ENCODE peak calls at places on chromosomes 2 and 18, in seven cellular contexts. T is choroid plexus epithelial cell, S is Peyer's patch, Q is fibroblast of villous mesenchyme, M is neural progenitor cell, B is AG04450, R is IMR-90. U is an unnamed sample.

GRCh38 chr2:24973812-24974211 is 2.1 kb upstream of the DNAJC27 start:
- DNase-seq in T (no peak), S (no peak), Q (peak; percentile 37), M (no peak), B (no peak), R (no peak), U (no peak)

GRCh38 chr2:39913648-39914456 is 134.8 kb upstream of the THUMPD2 start:
- DNase-seq in T (peak; percentile 85), S (no peak), Q (peak; percentile 82), M (peak; percentile 62), B (peak; percentile 63), R (peak; percentile 88), U (peak; percentile 84)

GRCh38 chr2:192194866-192195547 is at the start of gene TMEFF2:
- DNase-seq in T (peak; percentile 83), S (peak; percentile 56), Q (peak; percentile 16), M (peak; percentile 96), B (peak; percentile 66), R (peak; percentile 83), U (peak; percentile 89)

GRCh38 chr2:215784371-215784783 is 229.0 kb downstream of the MREG start:
- DNase-seq in T (peak; percentile 88), S (no peak), Q (peak; percentile 95), M (no peak), B (peak; percentile 84), R (peak; percentile 90), U (peak; percentile 89)

GRCh38 chr2:59702026-59702425 is 851.4 kb downstream of the BCL11A start:
- DNase-seq in T (no peak), S (no peak), Q (no peak), M (no peak), B (no peak), R (no peak), U (no peak)

GRCh38 chr2:21118302-21118920 is 5.4 kb upstream of the TDRD15 start:
- DNase-seq in T (peak; percentile 63), S (peak; percentile 51), Q (peak; percentile 11), M (peak; percentile 56), B (no peak), R (peak; percentile 14), U (peak; percentile 4)

GRCh38 chr18:48153641-48154481 is 223.4 kb upstream of the SMAD2 start:
- DNase-seq in T (peak; percentile 86), S (no peak), Q (peak; percentile 89), M (no peak), B (no peak), R (no peak), U (peak; percentile 7)

GRCh38 chr2:111642576-111643327 is 241.2 kb downstream of the ANAPC1 start:
- DNase-seq in T (no peak), S (no peak), Q (no peak), M (no peak), B (no peak), R (no peak), U (no peak)

GRCh38 chr2:215921884-215922283 is 91.5 kb downstream of the MREG start:
- DNase-seq in T (peak; percentile 97), S (no peak), Q (peak; percentile 86), M (no peak), B (peak; percentile 91), R (peak; percentile 96), U (peak; percentile 94)

GRCh38 chr2:181607629-181608627 is 49.0 kb downstream of the CERKL start:
- DNase-seq in T (no peak), S (no peak), Q (no peak), M (no peak), B (no peak), R (no peak), U (no peak)

GRCh38 chr2:225091336-225091735 is 49.1 kb upstream of the DOCK10 start:
- DNase-seq in T (peak; percentile 87), S (no peak), Q (peak; percentile 45), M (no peak), B (peak; percentile 80), R (peak; percentile 98), U (peak; percentile 92)

GRCh38 chr2:152428800-152429637 is 94.0 kb downstream of the FMNL2 start:
- DNase-seq in T (no peak), S (no peak), Q (no peak), M (no peak), B (no peak), R (no peak), U (no peak)

GRCh38 chr2:179842498-179843153 is 18.8 kb downstream of the ZNF385B start:
- DNase-seq in T (peak; percentile 54), S (no peak), Q (peak; percentile 22), M (peak; percentile 51), B (no peak), R (no peak), U (peak; percentile 27)

GRCh38 chr2:81495556-81495955 is 1191.0 kb upstream of the LRRTM1 start:
- DNase-seq in T (no peak), S (no peak), Q (no peak), M (no peak), B (no peak), R (no peak), U (no peak)

GRCh38 chr2:46275995-46276394 is 21.2 kb upstream of the EPAS1 start:
- DNase-seq in T (peak; percentile 59), S (no peak), Q (peak; percentile 56), M (peak; percentile 33), B (no peak), R (no peak), U (no peak)

GRCh38 chr2:30252723-30253688 is 21.7 kb downstream of the LBH start:
- DNase-seq in T (peak; percentile 93), S (peak; percentile 64), Q (peak; percentile 91), M (no peak), B (peak; percentile 41), R (peak; percentile 85), U (peak; percentile 68)

GRCh38 chr2:39516347-39517101 is 79.4 kb upstream of the MAP4K3 start:
- DNase-seq in T (peak; percentile 84), S (no peak), Q (peak; percentile 76), M (peak; percentile 52), B (peak; percentile 46), R (peak; percentile 58), U (no peak)

GRCh38 chr2:232438951-232439757 is 16.8 kb upstream of the ALPI start:
- DNase-seq in T (no peak), S (peak; percentile 58), Q (no peak), M (no peak), B (no peak), R (no peak), U (no peak)

DNA sequence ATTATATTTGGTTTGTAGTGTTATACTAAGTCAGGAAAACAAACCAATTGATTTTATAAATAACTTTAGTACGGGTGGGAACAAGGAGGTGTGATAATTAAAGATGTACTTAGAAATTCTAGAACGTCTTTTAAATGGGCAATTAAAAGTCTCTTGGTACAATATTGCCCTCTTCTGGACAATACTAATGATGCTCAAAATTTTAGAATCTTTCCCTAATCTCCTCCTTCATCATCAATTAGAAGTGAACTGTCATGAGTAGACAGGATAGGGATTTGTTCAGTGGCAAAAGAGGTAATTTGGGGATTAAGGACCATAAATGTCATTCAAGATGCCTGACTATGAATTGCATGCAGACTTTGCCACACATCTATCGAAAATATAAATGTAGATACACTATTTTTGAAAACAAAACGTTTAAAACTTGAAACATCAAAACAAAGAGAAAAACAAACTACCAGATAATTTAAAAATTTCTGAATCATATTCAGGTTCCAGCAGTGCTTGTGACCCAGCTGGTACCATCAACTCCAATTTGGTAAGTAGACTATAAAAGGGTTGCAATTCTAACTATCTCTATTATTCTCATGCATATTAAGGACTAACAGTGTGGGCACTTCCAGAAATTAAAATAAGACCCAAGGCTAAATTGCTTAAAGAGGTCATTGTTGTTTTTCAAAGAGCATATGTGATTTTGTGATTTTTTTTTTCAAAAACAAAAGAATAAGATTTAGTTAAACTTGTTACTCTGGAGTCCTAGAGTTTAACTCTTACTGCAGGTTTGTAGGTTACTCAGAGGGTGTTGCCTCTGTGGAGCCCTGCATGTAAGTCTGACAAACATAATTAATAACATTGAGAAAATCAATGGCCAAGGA is 123.5 kb downstream of the LAMA3 start:
- DNase-seq in T (peak; percentile 43), S (no peak), Q (peak; percentile 48), M (no peak), B (no peak), R (peak; percentile 19), U (peak; percentile 35)
- TF ChIP-seq CTCF in T (peak; percentile 53), S (peak; percentile 63), Q (peak; percentile 55), M (peak; percentile 69), B (peak; percentile 61), R (peak; percentile 66), U (peak; percentile 44)

GRCh38 chr2:104378853-104379374 is 475.0 kb upstream of the POU3F3 start:
- DNase-seq in T (peak; percentile 5), S (no peak), Q (no peak), M (peak; percentile 38), B (no peak), R (no peak), U (peak; percentile 48)
- H3K4me3 ChIP-seq in T (peak overlapping the region; percentile 17), S (peak overlapping the region; percentile 47), Q (no peak overlapping the region), M (peak overlapping the region; percentile 40), B (no peak overlapping the region), R (no peak overlapping the region), U (peak overlapping the region; percentile 40)

DNA sequence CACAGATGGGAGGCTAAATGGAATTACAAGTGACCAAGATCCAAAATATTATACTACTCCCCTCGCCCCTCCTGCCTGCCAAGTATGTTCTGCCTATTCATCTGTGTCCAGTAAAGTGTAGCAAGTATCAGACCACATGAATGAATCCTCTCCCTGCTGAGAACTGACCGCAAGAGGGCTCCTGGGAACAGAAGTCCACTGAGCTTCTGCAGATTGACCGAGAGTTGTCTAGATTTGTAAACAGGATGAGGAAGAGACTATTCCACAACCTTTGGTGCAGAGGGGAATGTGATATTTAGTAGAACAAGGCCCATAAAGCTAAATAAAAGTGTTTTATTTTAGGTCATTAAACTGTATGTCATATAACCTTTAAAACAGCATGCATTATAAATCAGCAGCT is 376.9 kb downstream of the DCC start:
- DNase-seq in T (peak; percentile 69), S (no peak), Q (no peak), M (peak; percentile 8), B (no peak), R (peak; percentile 5), U (peak; percentile 53)
- TF ChIP-seq CTCF in T (peak; percentile 41), S (peak; percentile 50), Q (no peak), M (peak; percentile 28), B (peak; percentile 44), R (peak; percentile 11), U (peak; percentile 31)

GRCh38 chr18:76412818-76413565 is 82.0 kb downstream of the ZNF516 start:
- DNase-seq in T (peak; percentile 39), S (no peak), Q (peak; percentile 45), M (no peak), B (no peak), R (peak; percentile 61), U (peak; percentile 67)

GRCh38 chr18:76412010-76412817 is 82.8 kb downstream of the ZNF516 start:
- DNase-seq in T (peak; percentile 50), S (no peak), Q (peak; percentile 48), M (no peak), B (no peak), R (no peak), U (no peak)

GRCh38 chr18:76410033-76410432 is 85.0 kb downstream of the ZNF516 start:
- DNase-seq in T (no peak), S (no peak), Q (no peak), M (no peak), B (no peak), R (no peak), U (no peak)

GRCh38 chr18:76408480-76409067 is 86.5 kb downstream of the ZNF516 start:
- DNase-seq in T (no peak), S (no peak), Q (no peak), M (no peak), B (no peak), R (no peak), U (no peak)

GRCh38 chr18:76410660-76411417 is 84.2 kb downstream of the ZNF516 start:
- DNase-seq in T (no peak), S (no peak), Q (peak; percentile 32), M (no peak), B (no peak), R (no peak), U (no peak)
- H3K4me3 ChIP-seq in T (no peak overlapping the region), S (no peak overlapping the region), Q (no peak overlapping the region), M (no peak overlapping the region), B (no peak overlapping the region), R (no peak overlapping the region), U (no peak overlapping the region)